ENCODE peak calls at places on chromosomes 2 and 18, in eight cellular contexts. One of them, this sample, is unnamed.

GRCh38 chr2:156145469-156145868 is 187.1 kb downstream of the NR4A2 start:
- DNase-seq in stomach: no peak
- DNase-seq in HepG2: no peak
- DNase-seq in breast epithelium: no peak
- DNase-seq in heart left ventricle: no peak
- DNase-seq in lower leg skin: no peak
- DNase-seq in ovary: no peak
- DNase-seq in A549: no peak
- DNase-seq in this sample: no peak

GRCh38 chr2:190765386-190766173 is 115.0 kb upstream of the GLS start:
- DNase-seq in stomach: no peak
- DNase-seq in HepG2: no peak
- DNase-seq in breast epithelium: no peak
- DNase-seq in heart left ventricle: no peak
- DNase-seq in lower leg skin: no peak
- DNase-seq in ovary: no peak
- DNase-seq in A549: no peak
- DNase-seq in this sample: peak; percentile 57

GRCh38 chr2:230423851-230424458 is 8.0 kb downstream of the SP100 start:
- DNase-seq in stomach: peak; percentile 73
- DNase-seq in HepG2: peak; percentile 79
- DNase-seq in breast epithelium: no peak
- DNase-seq in heart left ventricle: no peak
- DNase-seq in lower leg skin: no peak
- DNase-seq in ovary: no peak
- DNase-seq in A549: no peak
- DNase-seq in this sample: no peak

GRCh38 chr2:235080108-235080507 is 128.3 kb downstream of the SH3BP4 start:
- DNase-seq in stomach: no peak
- DNase-seq in HepG2: no peak
- DNase-seq in breast epithelium: no peak
- DNase-seq in heart left ventricle: no peak
- DNase-seq in lower leg skin: no peak
- DNase-seq in ovary: no peak
- DNase-seq in A549: no peak
- DNase-seq in this sample: no peak

GRCh38 chr2:186691231-186691630 is 2.6 kb upstream of the FAM171B start:
- DNase-seq in stomach: no peak
- DNase-seq in HepG2: no peak
- DNase-seq in breast epithelium: no peak
- DNase-seq in heart left ventricle: no peak
- DNase-seq in lower leg skin: no peak
- DNase-seq in ovary: no peak
- DNase-seq in A549: no peak
- DNase-seq in this sample: no peak

GRCh38 chr18:21599585-21600525 is 649 bp downstream of the ESCO1 start:
- DNase-seq in stomach: peak; percentile 78
- DNase-seq in HepG2: peak; percentile 62
- DNase-seq in breast epithelium: peak; percentile 62
- DNase-seq in heart left ventricle: no peak
- DNase-seq in lower leg skin: no peak
- DNase-seq in ovary: peak; percentile 56
- DNase-seq in A549: no peak
- DNase-seq in this sample: peak; percentile 28

GRCh38 chr2:27494284-27494943 is 586 bp downstream of the FNDC4 start:
- DNase-seq in stomach: no peak
- DNase-seq in HepG2: peak; percentile 50
- DNase-seq in breast epithelium: no peak
- DNase-seq in heart left ventricle: peak; percentile 43
- DNase-seq in lower leg skin: no peak
- DNase-seq in ovary: no peak
- DNase-seq in A549: no peak
- DNase-seq in this sample: no peak

GRCh38 chr2:207163053-207163814 is 2.5 kb downstream of the KLF7 start:
- DNase-seq in stomach: peak; percentile 45
- DNase-seq in HepG2: peak; percentile 75
- DNase-seq in breast epithelium: no peak
- DNase-seq in heart left ventricle: peak; percentile 48
- DNase-seq in lower leg skin: peak; percentile 65
- DNase-seq in ovary: peak; percentile 54
- DNase-seq in A549: peak; percentile 91
- DNase-seq in this sample: peak; percentile 34

GRCh38 chr2:129905664-129906081 is 73.8 kb upstream of the RAB6C start:
- DNase-seq in stomach: peak; percentile 23
- DNase-seq in HepG2: no peak
- DNase-seq in breast epithelium: no peak
- DNase-seq in heart left ventricle: no peak
- DNase-seq in lower leg skin: no peak
- DNase-seq in ovary: no peak
- DNase-seq in A549: no peak
- DNase-seq in this sample: no peak

GRCh38 chr18:38256366-38256765 is 690.8 kb upstream of the CELF4 start:
- DNase-seq in stomach: no peak
- DNase-seq in HepG2: no peak
- DNase-seq in breast epithelium: no peak
- DNase-seq in heart left ventricle: no peak
- DNase-seq in lower leg skin: no peak
- DNase-seq in ovary: no peak
- DNase-seq in A549: no peak
- DNase-seq in this sample: no peak

GRCh38 chr2:235005603-235006259 is 53.9 kb downstream of the SH3BP4 start:
- DNase-seq in stomach: peak; percentile 88
- DNase-seq in HepG2: peak; percentile 98
- DNase-seq in breast epithelium: no peak
- DNase-seq in heart left ventricle: peak; percentile 76
- DNase-seq in lower leg skin: no peak
- DNase-seq in ovary: no peak
- DNase-seq in A549: no peak
- DNase-seq in this sample: no peak

GRCh38 chr2:64594563-64594989 is 59.1 kb downstream of the SERTAD2 start:
- DNase-seq in stomach: no peak
- DNase-seq in HepG2: no peak
- DNase-seq in breast epithelium: no peak
- DNase-seq in heart left ventricle: no peak
- DNase-seq in lower leg skin: no peak
- DNase-seq in ovary: no peak
- DNase-seq in A549: no peak
- DNase-seq in this sample: no peak

GRCh38 chr18:77164762-77165485 is 32.3 kb upstream of the MBP start:
- DNase-seq in stomach: no peak
- DNase-seq in HepG2: no peak
- DNase-seq in breast epithelium: no peak
- DNase-seq in heart left ventricle: no peak
- DNase-seq in lower leg skin: no peak
- DNase-seq in ovary: no peak
- DNase-seq in A549: no peak
- DNase-seq in this sample: no peak

GRCh38 chr18:74806700-74807416 is 209.2 kb downstream of the ZNF407 start:
- DNase-seq in stomach: no peak
- DNase-seq in HepG2: peak; percentile 7
- DNase-seq in breast epithelium: no peak
- DNase-seq in heart left ventricle: no peak
- DNase-seq in lower leg skin: no peak
- DNase-seq in ovary: no peak
- DNase-seq in A549: peak; percentile 47
- DNase-seq in this sample: no peak

GRCh38 chr18:28713026-28713425 is 536.1 kb upstream of the CDH2 start:
- DNase-seq in stomach: no peak
- DNase-seq in HepG2: no peak
- DNase-seq in breast epithelium: no peak
- DNase-seq in heart left ventricle: no peak
- DNase-seq in lower leg skin: no peak
- DNase-seq in ovary: no peak
- DNase-seq in A549: no peak
- DNase-seq in this sample: no peak
- TF ChIP-seq POLR2A in stomach: no peak
- TF ChIP-seq POLR2A in HepG2: no peak
- TF ChIP-seq POLR2A in breast epithelium: no peak
- TF ChIP-seq POLR2A in heart left ventricle: no peak
- TF ChIP-seq POLR2A in lower leg skin: no peak
- TF ChIP-seq POLR2A in ovary: no peak
- TF ChIP-seq POLR2A in A549: no peak
- TF ChIP-seq POLR2A in this sample: no peak

DNA sequence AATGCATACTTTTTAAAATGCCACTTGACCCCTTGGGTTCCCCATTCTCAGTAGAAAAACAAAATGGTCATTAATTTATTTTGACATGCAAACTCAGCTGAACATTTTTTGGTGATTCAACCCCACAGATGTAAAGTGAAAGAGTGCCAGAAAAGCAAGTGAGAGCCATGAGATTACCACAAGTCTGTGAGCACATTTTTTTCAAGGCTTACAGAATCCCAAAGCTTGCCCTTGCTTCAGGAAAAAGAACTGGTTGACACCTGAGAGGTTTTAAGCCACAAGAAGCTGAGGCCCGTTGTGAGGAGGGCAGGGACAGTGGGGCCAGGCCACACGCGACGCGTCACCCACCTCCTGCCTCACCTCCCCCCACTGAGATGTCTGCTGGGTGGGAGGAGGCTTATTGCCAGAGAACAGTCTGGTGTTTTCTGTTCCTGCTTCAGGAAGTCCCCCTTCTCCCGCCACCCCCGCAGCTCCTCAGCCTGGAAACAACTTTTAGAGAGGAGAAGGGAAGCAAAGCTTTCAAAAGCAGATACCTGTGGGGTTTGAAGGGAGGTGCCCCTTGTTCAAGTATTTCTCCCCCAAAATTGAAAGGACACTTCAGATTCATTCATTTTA is 70.5 kb upstream of the CYP1B1 start:
- DNase-seq in stomach: no peak
- DNase-seq in HepG2: no peak
- DNase-seq in breast epithelium: no peak
- DNase-seq in heart left ventricle: peak; percentile 77
- DNase-seq in lower leg skin: no peak
- DNase-seq in ovary: peak; percentile 67
- DNase-seq in A549: peak; percentile 65
- DNase-seq in this sample: peak; percentile 47
- TF ChIP-seq POLR2A in stomach: no peak
- TF ChIP-seq POLR2A in HepG2: no peak
- TF ChIP-seq POLR2A in breast epithelium: no peak
- TF ChIP-seq POLR2A in heart left ventricle: no peak
- TF ChIP-seq POLR2A in lower leg skin: no peak
- TF ChIP-seq POLR2A in ovary: no peak
- TF ChIP-seq POLR2A in A549: no peak
- TF ChIP-seq POLR2A in this sample: no peak

GRCh38 chr2:219510512-219511135 is 3.7 kb upstream of the ASIC4 start:
- DNase-seq in stomach: no peak
- DNase-seq in HepG2: no peak
- DNase-seq in breast epithelium: no peak
- DNase-seq in heart left ventricle: no peak
- DNase-seq in lower leg skin: no peak
- DNase-seq in ovary: no peak
- DNase-seq in A549: no peak
- DNase-seq in this sample: no peak

GRCh38 chr2:219508444-219508734 is 5.9 kb upstream of the ASIC4 start:
- DNase-seq in stomach: no peak
- DNase-seq in HepG2: no peak
- DNase-seq in breast epithelium: no peak
- DNase-seq in heart left ventricle: no peak
- DNase-seq in lower leg skin: no peak
- DNase-seq in ovary: no peak
- DNase-seq in A549: no peak
- DNase-seq in this sample: no peak

GRCh38 chr2:219511547-219512325 is 2.5 kb upstream of the ASIC4 start:
- DNase-seq in stomach: no peak
- DNase-seq in HepG2: no peak
- DNase-seq in breast epithelium: no peak
- DNase-seq in heart left ventricle: no peak
- DNase-seq in lower leg skin: no peak
- DNase-seq in ovary: no peak
- DNase-seq in A549: no peak
- DNase-seq in this sample: no peak

GRCh38 chr2:219508933-219509779 is 5.1 kb upstream of the ASIC4 start:
- DNase-seq in stomach: no peak
- DNase-seq in HepG2: no peak
- DNase-seq in breast epithelium: no peak
- DNase-seq in heart left ventricle: no peak
- DNase-seq in lower leg skin: no peak
- DNase-seq in ovary: no peak
- DNase-seq in A549: no peak
- DNase-seq in this sample: no peak

GRCh38 chr2:219509780-219510511 is 4.3 kb upstream of the ASIC4 start:
- DNase-seq in stomach: peak; percentile 59
- DNase-seq in HepG2: peak; percentile 60
- DNase-seq in breast epithelium: no peak
- DNase-seq in heart left ventricle: peak; percentile 60
- DNase-seq in lower leg skin: no peak
- DNase-seq in ovary: peak; percentile 65
- DNase-seq in A549: peak; percentile 63
- DNase-seq in this sample: peak; percentile 60
- TF ChIP-seq POLR2A in stomach: no peak
- TF ChIP-seq POLR2A in HepG2: peak; percentile 3
- TF ChIP-seq POLR2A in breast epithelium: no peak
- TF ChIP-seq POLR2A in heart left ventricle: no peak
- TF ChIP-seq POLR2A in lower leg skin: no peak
- TF ChIP-seq POLR2A in ovary: no peak
- TF ChIP-seq POLR2A in A549: no peak
- TF ChIP-seq POLR2A in this sample: no peak

GRCh38 chr2:42052702-42053481 is 5.1 kb downstream of the PKDCC start:
- DNase-seq in stomach: no peak
- DNase-seq in HepG2: no peak
- DNase-seq in breast epithelium: no peak
- DNase-seq in heart left ventricle: peak; percentile 73
- DNase-seq in lower leg skin: no peak
- DNase-seq in ovary: peak; percentile 79
- DNase-seq in A549: no peak
- DNase-seq in this sample: no peak
- TF ChIP-seq POLR2A in stomach: no peak
- TF ChIP-seq POLR2A in HepG2: no peak
- TF ChIP-seq POLR2A in breast epithelium: no peak
- TF ChIP-seq POLR2A in heart left ventricle: no peak
- TF ChIP-seq POLR2A in lower leg skin: no peak
- TF ChIP-seq POLR2A in ovary: no peak
- TF ChIP-seq POLR2A in A549: no peak
- TF ChIP-seq POLR2A in this sample: no peak